ENCODE peak calls at places on chromosomes 2 and 18, in five cellular contexts. M is endodermal cell; J is cardiac muscle cell; U is CD4-positive, alpha-beta T cell; Q is CD8-positive, alpha-beta T cell. N is an unnamed sample.

GRCh38 chr2:6822394-6822793 is 43.3 kb downstream of the CMPK2 start:
- DNase-seq in Q (no peak), U (no peak), J (no peak), M (no peak), N (no peak)

GRCh38 chr2:172376505-172377125 is 50.8 kb upstream of the ITGA6 start:
- DNase-seq in M (no peak), J (no peak), U (no peak), Q (no peak), N (no peak)

GRCh38 chr2:25692143-25692542 is 18.8 kb upstream of the DTNB start:
- DNase-seq in M (no peak), Q (no peak), U (no peak), J (no peak), N (no peak)

GRCh38 chr2:190838492-190838910 is 42.1 kb upstream of the GLS start:
- DNase-seq in U (no peak), M (no peak), Q (no peak), J (no peak), N (no peak)

GRCh38 chr2:27078267-27079194 is at the start of gene EMILIN1:
- DNase-seq in U (no peak), J (peak), Q (no peak), M (peak), N (no peak)

GRCh38 chr2:139122711-139123158 is 342.5 kb upstream of the NXPH2 start:
- DNase-seq in Q (no peak), U (no peak), J (no peak), M (no peak), N (no peak)

GRCh38 chr18:75247601-75248421 is 37.2 kb downstream of the TSHZ1 start:
- DNase-seq in J (no peak), U (no peak), M (no peak), Q (no peak), N (no peak)

GRCh38 chr2:230162981-230163380 is 56.8 kb downstream of the SP110 start:
- DNase-seq in U (no peak), Q (no peak), J (no peak), M (no peak), N (no peak)

GRCh38 chr2:110157153-110157793 is 41.7 kb upstream of the MALL start:
- DNase-seq in J (peak), Q (no peak), M (no peak), U (no peak), N (no peak)

GRCh38 chr2:63249146-63249545 is 198.5 kb downstream of the OTX1 start:
- DNase-seq in J (no peak), Q (no peak), U (no peak), M (no peak), N (no peak)

GRCh38 chr2:15547100-15547499 is 14.0 kb downstream of the NBAS start:
- DNase-seq in U (no peak), J (no peak), M (no peak), Q (no peak), N (no peak)

GRCh38 chr2:893311-893710 is 57.3 kb upstream of the SNTG2 start:
- DNase-seq in U (no peak), Q (no peak), J (peak), M (peak), N (no peak)

GRCh38 chr2:228469721-228470120 is 288.2 kb upstream of the SPHKAP start:
- DNase-seq in M (no peak), Q (no peak), U (no peak), J (no peak), N (no peak)

GRCh38 chr2:62423235-62423634 is 82.8 kb downstream of the TMEM17 start:
- DNase-seq in U (no peak), J (no peak), Q (no peak), M (peak), N (no peak)

GRCh38 chr18:10736984-10737383 is 211.2 kb downstream of the NAPG start:
- DNase-seq in J (peak), U (no peak), Q (no peak), M (peak), N (no peak)

GRCh38 chr2:169895294-169895985 is 68.2 kb downstream of the UBR3 start:
- DNase-seq in Q (no peak), J (no peak), U (no peak), M (no peak), N (no peak)

GRCh38 chr2:8993196-8993901 is 10.1 kb downstream of the MBOAT2 start:
- DNase-seq in J (peak), U (no peak), M (no peak), Q (no peak), N (no peak)

GRCh38 chr18:79953921-79954651 is 2.6 kb upstream of the SLC66A2 start:
- DNase-seq in U (no peak), Q (no peak), M (peak), J (no peak), N (no peak)

GRCh38 chr2:124804014-124804940 is 779.2 kb downstream of the CNTNAP5 start:
- DNase-seq in M (peak), U (no peak), Q (no peak), J (peak), N (no peak)
- TF ChIP-seq CTCF in M (peak), U (peak), Q (peak), J (peak), N (peak)

DNA sequence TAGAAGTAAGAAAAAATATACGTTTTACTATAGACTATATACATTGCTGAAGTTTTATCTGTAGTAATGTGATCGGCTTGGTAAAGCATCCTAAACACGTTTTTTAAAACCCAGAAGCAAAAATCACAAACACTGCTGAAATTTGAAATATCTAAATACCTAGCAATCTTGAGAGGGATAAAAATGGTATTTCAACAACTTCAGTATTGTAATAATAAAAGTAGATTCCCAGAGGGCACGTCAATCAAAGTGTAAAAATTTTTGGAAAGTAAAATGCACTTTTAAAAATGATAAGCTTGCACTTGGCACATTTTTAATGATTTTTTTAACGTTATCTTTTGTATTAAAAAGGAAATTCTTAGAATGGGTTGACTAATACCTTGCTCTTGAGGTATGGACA is 1.6 kb downstream of the ZC3H6 start:
- DNase-seq in Q (no peak), U (no peak), J (no peak), M (no peak), N (no peak)
- TF ChIP-seq CTCF in Q (no peak), U (no peak), J (no peak), M (no peak), N (no peak)

GRCh38 chr2:65071499-65072180 is 15.4 kb downstream of the CEP68 start:
- DNase-seq in Q (no peak), M (peak), U (no peak), J (no peak), N (no peak)

GRCh38 chr2:65072181-65072970 is 16.2 kb downstream of the CEP68 start:
- DNase-seq in Q (no peak), J (no peak), M (no peak), U (no peak), N (no peak)

GRCh38 chr2:65069425-65069824 is 13.2 kb downstream of the CEP68 start:
- DNase-seq in M (no peak), Q (no peak), J (no peak), U (no peak), N (no peak)

GRCh38 chr2:65070856-65071255 is 14.6 kb downstream of the CEP68 start:
- DNase-seq in Q (no peak), J (no peak), U (no peak), M (no peak), N (no peak)

DNA sequence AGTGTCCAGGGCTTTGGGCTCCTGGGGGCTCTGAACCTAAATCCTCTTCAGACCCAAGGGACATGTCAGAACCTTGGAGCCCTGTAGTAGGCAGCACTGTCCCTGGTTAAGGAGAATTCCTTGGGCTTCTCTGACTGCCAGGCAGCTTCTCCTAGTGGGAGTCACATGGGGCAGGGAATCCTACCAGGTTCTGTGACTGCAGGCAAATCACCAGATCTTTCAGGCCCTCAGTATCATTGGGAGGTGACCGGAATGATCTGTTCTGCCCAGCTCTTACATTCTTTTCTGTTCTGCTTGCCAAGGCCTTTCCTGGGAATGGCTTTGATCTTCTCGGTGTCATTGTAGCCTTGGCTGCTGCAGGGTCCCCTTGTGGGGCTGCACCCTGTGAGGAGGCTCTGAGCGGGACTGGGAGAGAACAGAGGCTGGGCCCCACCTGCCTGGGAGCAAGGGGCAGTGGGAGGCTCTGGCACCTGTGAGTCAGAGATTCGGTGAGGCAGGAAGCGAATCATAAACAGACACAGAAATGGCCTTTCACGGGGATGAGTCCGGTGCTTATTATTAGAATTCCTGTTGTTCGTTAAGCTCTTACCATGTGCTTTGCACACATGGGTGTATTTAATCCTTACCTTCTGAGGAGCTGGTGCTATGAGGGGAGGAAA is 14.1 kb downstream of the CEP68 start:
- DNase-seq in Q (no peak), M (no peak), U (no peak), J (no peak), N (no peak)
- TF ChIP-seq CTCF in Q (no peak), M (peak), U (no peak), J (peak), N (no peak)

GRCh38 chr2:163475815-163476214 is 260.0 kb downstream of the FIGN start:
- DNase-seq in J (no peak), M (no peak), Q (no peak), U (no peak), N (no peak)

GRCh38 chr2:163474319-163474744 is 261.5 kb downstream of the FIGN start:
- DNase-seq in J (no peak), U (no peak), M (no peak), Q (no peak), N (no peak)

GRCh38 chr2:163469561-163469962 is 266.2 kb downstream of the FIGN start:
- DNase-seq in Q (no peak), M (no peak), U (no peak), J (no peak), N (no peak)

GRCh38 chr2:163467206-163467605 is 268.6 kb downstream of the FIGN start:
- DNase-seq in Q (no peak), M (no peak), J (no peak), U (no peak), N (no peak)

DNA sequence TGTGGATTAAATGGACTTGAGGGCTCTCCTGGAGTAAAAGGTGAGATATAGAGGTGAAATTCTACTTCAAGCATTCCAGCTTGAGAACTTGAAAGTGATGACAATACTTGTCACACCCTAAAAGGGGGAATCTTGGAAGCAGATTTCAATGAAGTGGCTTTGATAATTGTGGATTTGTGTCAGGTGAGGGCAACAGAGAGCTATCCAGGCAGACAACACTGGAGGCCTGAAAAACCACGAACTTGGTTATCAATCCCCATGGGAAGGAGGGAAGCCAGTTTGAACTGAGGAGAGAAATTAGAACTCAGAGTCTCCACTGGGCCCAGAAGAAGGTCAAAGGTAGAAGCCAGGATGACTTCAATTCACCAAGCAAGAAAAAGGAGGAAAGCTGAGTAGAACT is 263.9 kb downstream of the FIGN start:
- DNase-seq in J (peak), M (peak), U (no peak), Q (no peak), N (no peak)
- TF ChIP-seq CTCF in J (peak), M (peak), U (no peak), Q (no peak), N (peak)

DNA sequence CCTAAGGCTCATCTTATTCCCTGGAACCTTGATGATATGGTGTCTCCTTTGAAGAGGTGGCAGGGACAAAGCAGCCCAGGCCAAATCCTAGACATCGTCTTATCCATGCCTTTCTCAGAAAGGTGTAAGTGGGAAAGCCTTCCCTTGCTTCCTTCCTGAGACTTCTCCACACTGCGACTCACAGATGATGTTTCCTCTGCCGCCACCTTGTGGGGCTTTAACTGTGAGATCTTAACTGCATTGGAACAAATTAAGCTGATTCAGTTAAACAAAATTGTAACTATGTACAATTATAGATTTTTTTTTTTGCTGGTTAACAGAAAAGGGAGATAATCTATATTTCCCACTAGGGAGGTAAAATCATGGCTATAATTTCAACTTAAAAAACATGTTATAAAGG is 10.0 kb upstream of the GCA start:
- DNase-seq in Q (no peak), J (peak), U (peak), M (peak), N (no peak)
- TF ChIP-seq CTCF in Q (peak), J (peak), U (peak), M (peak), N (peak)

GRCh38 chr2:20677301-20678176 is 10.6 kb downstream of the GDF7 start:
- DNase-seq in U (no peak), M (peak), Q (no peak), J (no peak), N (no peak)
- TF ChIP-seq CTCF in U (no peak), M (peak), Q (no peak), J (no peak), N (peak)

DNA sequence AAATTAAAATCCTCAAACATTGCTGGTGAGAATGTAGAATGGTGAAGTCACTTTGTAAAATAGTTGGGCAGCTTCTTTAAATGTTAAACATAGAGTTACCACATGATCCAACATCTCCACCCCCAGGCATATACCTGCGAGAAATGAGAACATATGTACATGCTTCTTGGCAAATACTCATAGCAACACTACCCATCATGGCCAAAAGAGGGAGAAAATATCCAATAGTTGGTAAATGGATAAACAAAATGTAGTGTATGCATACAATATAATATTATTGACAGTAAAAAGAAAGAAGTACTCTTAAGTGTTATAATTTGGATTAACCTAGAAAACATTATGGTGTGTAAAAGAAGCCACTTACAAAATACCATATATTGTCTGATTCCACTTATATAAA is 185.9 kb downstream of the CDH7 start:
- DNase-seq in U (no peak), J (no peak), Q (no peak), M (no peak), N (no peak)
- TF ChIP-seq CTCF in U (no peak), J (no peak), Q (no peak), M (peak), N (no peak)

DNA sequence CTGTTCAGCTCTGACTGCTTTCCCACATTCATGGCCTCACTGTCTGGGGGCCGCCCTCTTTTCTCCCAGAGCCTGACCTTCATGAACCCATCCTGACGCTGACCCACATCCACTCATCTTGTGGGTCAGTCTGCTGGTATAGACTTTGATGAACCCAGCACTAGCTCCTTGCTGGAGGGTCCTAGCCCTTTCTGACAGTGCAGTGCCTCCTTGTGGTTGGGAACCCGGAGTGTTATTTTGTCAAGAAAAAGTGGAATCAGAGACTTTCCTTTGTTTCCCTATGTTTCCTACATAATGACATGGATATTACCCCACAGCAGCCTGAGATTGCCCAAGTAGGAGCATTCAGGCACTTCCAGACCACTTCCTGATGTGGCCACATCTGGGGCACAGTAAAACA is 19.3 kb upstream of the OSR1 start:
- DNase-seq in J (no peak), Q (no peak), M (no peak), U (no peak), N (no peak)
- TF ChIP-seq CTCF in J (no peak), Q (peak), M (peak), U (no peak), N (peak)

GRCh38 chr2:231191896-231192872 is 6.2 kb upstream of the ARMC9 start:
- DNase-seq in M (peak), U (no peak), J (peak), Q (no peak), N (peak)
- TF ChIP-seq CTCF in M (peak), U (no peak), J (peak), Q (no peak), N (peak)

GRCh38 chr2:99514357-99514756 is 24.5 kb upstream of the REV1 start:
- DNase-seq in J (no peak), U (no peak), Q (no peak), M (no peak), N (no peak)
- TF ChIP-seq CTCF in J (no peak), U (no peak), Q (no peak), M (no peak), N (no peak)